ENCODE peak calls at places on chromosome 11, in ten cellular contexts. One of them, this sample, is unnamed.
A peak's percentile ranks its signal among the peaks of the same experiment; 100 is the strongest.

GRCh38 chr11:62579252-62579651 is 5.6 kb upstream of the EEF1G start:
- DNase-seq in fibroblast of mammary gland: no peak
- DNase-seq in GM12865: no peak
- DNase-seq in effector memory CD4-positive, alpha-beta T cell: no peak
- DNase-seq in mesenchymal stem cell: no peak
- DNase-seq in epithelial cell of proximal tubule: no peak
- DNase-seq in GM12878: no peak
- DNase-seq in HCT116: no peak
- DNase-seq in SK-N-SH: no peak
- DNase-seq in breast epithelium: no peak
- DNase-seq in this sample: no peak

GRCh38 chr11:45885274-45885920 is at the start of gene MAPK8IP1:
- DNase-seq in fibroblast of mammary gland: peak; percentile 19
- DNase-seq in GM12865: peak; percentile 53
- DNase-seq in effector memory CD4-positive, alpha-beta T cell: peak; percentile 33
- DNase-seq in mesenchymal stem cell: peak; percentile 35
- DNase-seq in epithelial cell of proximal tubule: no peak
- DNase-seq in GM12878: no peak
- DNase-seq in HCT116: no peak
- DNase-seq in SK-N-SH: peak; percentile 97
- DNase-seq in breast epithelium: no peak
- DNase-seq in this sample: peak; percentile 17

GRCh38 chr11:926341-926916 is 759 bp downstream of the AP2A2 start:
- DNase-seq in fibroblast of mammary gland: peak; percentile 72
- DNase-seq in GM12865: no peak
- DNase-seq in effector memory CD4-positive, alpha-beta T cell: no peak
- DNase-seq in mesenchymal stem cell: peak; percentile 85
- DNase-seq in epithelial cell of proximal tubule: no peak
- DNase-seq in GM12878: no peak
- DNase-seq in HCT116: peak; percentile 10
- DNase-seq in SK-N-SH: peak; percentile 89
- DNase-seq in breast epithelium: no peak
- DNase-seq in this sample: peak; percentile 63

GRCh38 chr11:130651266-130651855 is 202.9 kb downstream of the ADAMTS15 start:
- DNase-seq in fibroblast of mammary gland: no peak
- DNase-seq in GM12865: no peak
- DNase-seq in effector memory CD4-positive, alpha-beta T cell: no peak
- DNase-seq in mesenchymal stem cell: no peak
- DNase-seq in epithelial cell of proximal tubule: no peak
- DNase-seq in GM12878: no peak
- DNase-seq in HCT116: no peak
- DNase-seq in SK-N-SH: no peak
- DNase-seq in breast epithelium: no peak
- DNase-seq in this sample: no peak

GRCh38 chr11:127182586-127183203 is 182.1 kb upstream of the KIRREL3 start:
- DNase-seq in fibroblast of mammary gland: no peak
- DNase-seq in GM12865: no peak
- DNase-seq in effector memory CD4-positive, alpha-beta T cell: no peak
- DNase-seq in mesenchymal stem cell: no peak
- DNase-seq in epithelial cell of proximal tubule: no peak
- DNase-seq in GM12878: no peak
- DNase-seq in HCT116: no peak
- DNase-seq in SK-N-SH: peak; percentile 41
- DNase-seq in breast epithelium: no peak
- DNase-seq in this sample: no peak

GRCh38 chr11:11769362-11769761 is 72.4 kb upstream of the USP47 start:
- DNase-seq in fibroblast of mammary gland: no peak
- DNase-seq in GM12865: no peak
- DNase-seq in effector memory CD4-positive, alpha-beta T cell: no peak
- DNase-seq in mesenchymal stem cell: no peak
- DNase-seq in epithelial cell of proximal tubule: no peak
- DNase-seq in GM12878: no peak
- DNase-seq in HCT116: no peak
- DNase-seq in SK-N-SH: no peak
- DNase-seq in breast epithelium: no peak
- DNase-seq in this sample: no peak

GRCh38 chr11:121578216-121579063 is 125.7 kb upstream of the SORL1-AS1 start:
- DNase-seq in fibroblast of mammary gland: peak; percentile 73
- DNase-seq in GM12865: no peak
- DNase-seq in effector memory CD4-positive, alpha-beta T cell: no peak
- DNase-seq in mesenchymal stem cell: peak; percentile 50
- DNase-seq in epithelial cell of proximal tubule: no peak
- DNase-seq in GM12878: no peak
- DNase-seq in HCT116: no peak
- DNase-seq in SK-N-SH: no peak
- DNase-seq in breast epithelium: no peak
- DNase-seq in this sample: peak; percentile 35

GRCh38 chr11:104649002-104649401 is 249.3 kb downstream of the CASP12 start:
- DNase-seq in fibroblast of mammary gland: no peak
- DNase-seq in GM12865: no peak
- DNase-seq in effector memory CD4-positive, alpha-beta T cell: no peak
- DNase-seq in mesenchymal stem cell: no peak
- DNase-seq in epithelial cell of proximal tubule: no peak
- DNase-seq in GM12878: no peak
- DNase-seq in HCT116: no peak
- DNase-seq in SK-N-SH: no peak
- DNase-seq in breast epithelium: no peak
- DNase-seq in this sample: no peak

GRCh38 chr11:44955019-44955738 is 4.5 kb upstream of the TP53I11 start:
- DNase-seq in fibroblast of mammary gland: peak; percentile 85
- DNase-seq in GM12865: no peak
- DNase-seq in effector memory CD4-positive, alpha-beta T cell: no peak
- DNase-seq in mesenchymal stem cell: peak; percentile 93
- DNase-seq in epithelial cell of proximal tubule: no peak
- DNase-seq in GM12878: no peak
- DNase-seq in HCT116: no peak
- DNase-seq in SK-N-SH: no peak
- DNase-seq in breast epithelium: no peak
- DNase-seq in this sample: peak; percentile 82

GRCh38 chr11:61777234-61778090 is 14.9 kb downstream of the TMEM258 start:
- DNase-seq in fibroblast of mammary gland: no peak
- DNase-seq in GM12865: no peak
- DNase-seq in effector memory CD4-positive, alpha-beta T cell: peak; percentile 41
- DNase-seq in mesenchymal stem cell: no peak
- DNase-seq in epithelial cell of proximal tubule: no peak
- DNase-seq in GM12878: no peak
- DNase-seq in HCT116: no peak
- DNase-seq in SK-N-SH: peak; percentile 60
- DNase-seq in breast epithelium: peak; percentile 65
- DNase-seq in this sample: no peak

GRCh38 chr11:78587446-78587845 is 12.8 kb upstream of the NARS2 start:
- DNase-seq in fibroblast of mammary gland: no peak
- DNase-seq in GM12865: no peak
- DNase-seq in effector memory CD4-positive, alpha-beta T cell: no peak
- DNase-seq in mesenchymal stem cell: no peak
- DNase-seq in epithelial cell of proximal tubule: no peak
- DNase-seq in GM12878: no peak
- DNase-seq in HCT116: no peak
- DNase-seq in SK-N-SH: no peak
- DNase-seq in breast epithelium: no peak
- DNase-seq in this sample: no peak

GRCh38 chr11:44972746-44973435 is 22.2 kb upstream of the TP53I11 start:
- DNase-seq in fibroblast of mammary gland: no peak
- DNase-seq in GM12865: no peak
- DNase-seq in effector memory CD4-positive, alpha-beta T cell: no peak
- DNase-seq in mesenchymal stem cell: no peak
- DNase-seq in epithelial cell of proximal tubule: no peak
- DNase-seq in GM12878: no peak
- DNase-seq in HCT116: no peak
- DNase-seq in SK-N-SH: no peak
- DNase-seq in breast epithelium: no peak
- DNase-seq in this sample: peak; percentile 47

GRCh38 chr11:73907191-73907590 is 30.4 kb downstream of the PAAF1 start:
- DNase-seq in fibroblast of mammary gland: peak; percentile 64
- DNase-seq in GM12865: peak; percentile 1
- DNase-seq in effector memory CD4-positive, alpha-beta T cell: peak; percentile 8
- DNase-seq in mesenchymal stem cell: peak; percentile 20
- DNase-seq in epithelial cell of proximal tubule: peak; percentile 18
- DNase-seq in GM12878: no peak
- DNase-seq in HCT116: peak; percentile 7
- DNase-seq in SK-N-SH: no peak
- DNase-seq in breast epithelium: no peak
- DNase-seq in this sample: peak; percentile 54

GRCh38 chr11:120318906-120319305 is 6.2 kb upstream of the TLCD5 start:
- DNase-seq in fibroblast of mammary gland: no peak
- DNase-seq in GM12865: no peak
- DNase-seq in effector memory CD4-positive, alpha-beta T cell: no peak
- DNase-seq in mesenchymal stem cell: no peak
- DNase-seq in epithelial cell of proximal tubule: no peak
- DNase-seq in GM12878: no peak
- DNase-seq in HCT116: no peak
- DNase-seq in SK-N-SH: no peak
- DNase-seq in breast epithelium: no peak
- DNase-seq in this sample: no peak

GRCh38 chr11:120314861-120315260 is 10.2 kb upstream of the TLCD5 start:
- DNase-seq in fibroblast of mammary gland: no peak
- DNase-seq in GM12865: no peak
- DNase-seq in effector memory CD4-positive, alpha-beta T cell: no peak
- DNase-seq in mesenchymal stem cell: no peak
- DNase-seq in epithelial cell of proximal tubule: no peak
- DNase-seq in GM12878: no peak
- DNase-seq in HCT116: no peak
- DNase-seq in SK-N-SH: no peak
- DNase-seq in breast epithelium: no peak
- DNase-seq in this sample: no peak

GRCh38 chr11:120317689-120318195 is 7.4 kb upstream of the TLCD5 start:
- DNase-seq in fibroblast of mammary gland: no peak
- DNase-seq in GM12865: no peak
- DNase-seq in effector memory CD4-positive, alpha-beta T cell: no peak
- DNase-seq in mesenchymal stem cell: no peak
- DNase-seq in epithelial cell of proximal tubule: no peak
- DNase-seq in GM12878: no peak
- DNase-seq in HCT116: no peak
- DNase-seq in SK-N-SH: no peak
- DNase-seq in breast epithelium: no peak
- DNase-seq in this sample: no peak

DNA sequence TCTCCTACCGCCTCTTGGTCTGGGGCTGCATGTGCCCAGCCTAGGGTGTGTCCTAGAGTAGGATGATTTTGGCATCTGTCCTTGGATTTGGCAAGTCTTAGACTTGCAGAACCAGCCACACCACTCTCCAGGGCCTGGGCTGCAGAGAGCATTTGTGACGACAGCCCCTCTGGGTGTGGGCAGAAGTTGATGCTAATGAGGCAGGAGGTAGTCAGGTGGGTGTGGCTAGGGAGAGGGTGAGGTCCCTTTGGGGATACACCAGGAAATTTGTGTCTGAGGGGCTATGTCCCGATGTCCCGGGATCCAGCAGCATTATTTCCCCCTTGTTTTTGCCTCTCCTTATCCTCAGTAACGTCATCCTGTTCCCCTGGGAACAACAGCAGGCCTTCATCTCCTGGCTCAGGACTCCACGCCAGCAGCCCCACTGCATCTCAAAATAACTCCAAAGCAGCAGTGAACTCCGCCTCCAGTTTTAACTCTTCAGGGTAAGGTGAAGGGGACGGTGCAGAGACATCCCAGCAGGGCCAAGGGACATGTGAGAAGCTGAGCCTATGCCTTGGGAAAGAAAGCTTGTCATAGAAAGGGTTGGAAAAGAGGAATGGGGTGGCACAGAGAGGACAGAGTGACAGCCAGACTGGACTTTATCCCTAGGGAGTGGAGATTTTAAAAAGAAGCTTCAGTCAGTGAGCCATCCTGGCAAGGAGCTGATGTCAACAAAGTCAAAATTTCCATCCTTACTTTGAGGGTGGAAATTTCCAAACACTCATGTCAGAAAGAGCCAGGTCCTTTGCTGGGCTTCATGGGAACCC is 8.0 kb upstream of the TLCD5 start:
- DNase-seq in fibroblast of mammary gland: peak; percentile 74
- DNase-seq in GM12865: no peak
- DNase-seq in effector memory CD4-positive, alpha-beta T cell: no peak
- DNase-seq in mesenchymal stem cell: peak; percentile 56
- DNase-seq in epithelial cell of proximal tubule: no peak
- DNase-seq in GM12878: no peak
- DNase-seq in HCT116: no peak
- DNase-seq in SK-N-SH: no peak
- DNase-seq in breast epithelium: peak; percentile 90
- DNase-seq in this sample: peak; percentile 47
- H3K4me3 ChIP-seq in fibroblast of mammary gland: no peak overlapping the region
- H3K4me3 ChIP-seq in GM12865: no peak overlapping the region
- H3K4me3 ChIP-seq in effector memory CD4-positive, alpha-beta T cell: no peak overlapping the region
- H3K4me3 ChIP-seq in mesenchymal stem cell: peak overlapping the region; percentile 53
- H3K4me3 ChIP-seq in epithelial cell of proximal tubule: no peak overlapping the region
- H3K4me3 ChIP-seq in GM12878: no peak overlapping the region
- H3K4me3 ChIP-seq in HCT116: no peak overlapping the region
- H3K4me3 ChIP-seq in SK-N-SH: no peak overlapping the region
- H3K4me3 ChIP-seq in breast epithelium: peak overlapping the region; percentile 46
- H3K4me3 ChIP-seq in this sample: no peak overlapping the region

GRCh38 chr11:67673902-67674301 is 521 bp downstream of the ALDH3B2 start:
- DNase-seq in fibroblast of mammary gland: no peak
- DNase-seq in GM12865: no peak
- DNase-seq in effector memory CD4-positive, alpha-beta T cell: no peak
- DNase-seq in mesenchymal stem cell: no peak
- DNase-seq in epithelial cell of proximal tubule: no peak
- DNase-seq in GM12878: no peak
- DNase-seq in HCT116: no peak
- DNase-seq in SK-N-SH: no peak
- DNase-seq in breast epithelium: no peak
- DNase-seq in this sample: no peak
- H3K4me3 ChIP-seq in fibroblast of mammary gland: no peak overlapping the region
- H3K4me3 ChIP-seq in GM12865: no peak overlapping the region
- H3K4me3 ChIP-seq in effector memory CD4-positive, alpha-beta T cell: no peak overlapping the region
- H3K4me3 ChIP-seq in mesenchymal stem cell: no peak overlapping the region
- H3K4me3 ChIP-seq in epithelial cell of proximal tubule: no peak overlapping the region
- H3K4me3 ChIP-seq in GM12878: no peak overlapping the region
- H3K4me3 ChIP-seq in HCT116: no peak overlapping the region
- H3K4me3 ChIP-seq in SK-N-SH: no peak overlapping the region
- H3K4me3 ChIP-seq in breast epithelium: peak overlapping the region; percentile 55
- H3K4me3 ChIP-seq in this sample: no peak overlapping the region

DNA sequence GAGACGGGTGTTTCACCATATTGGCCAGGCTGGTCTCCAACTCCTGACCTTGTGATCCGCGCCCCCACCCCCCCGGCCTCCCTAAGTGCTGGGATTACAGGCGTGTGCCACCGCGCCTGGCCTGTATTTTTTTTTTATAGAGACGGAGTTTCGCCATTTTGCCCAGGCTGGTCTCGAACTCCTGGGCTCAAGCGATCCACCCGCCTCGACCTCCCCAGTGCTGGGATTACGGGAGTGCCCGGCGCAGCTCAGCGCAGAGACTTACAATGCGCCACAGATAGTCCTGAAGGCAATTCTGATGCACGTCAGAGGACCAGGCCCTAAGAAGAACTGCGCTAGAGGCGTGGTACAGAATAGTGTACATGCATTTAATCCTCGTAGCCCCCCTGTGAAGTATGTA is 587 bp upstream of the VPS51 start:
- DNase-seq in fibroblast of mammary gland: no peak
- DNase-seq in GM12865: no peak
- DNase-seq in effector memory CD4-positive, alpha-beta T cell: no peak
- DNase-seq in mesenchymal stem cell: no peak
- DNase-seq in epithelial cell of proximal tubule: no peak
- DNase-seq in GM12878: no peak
- DNase-seq in HCT116: no peak
- DNase-seq in SK-N-SH: no peak
- DNase-seq in breast epithelium: no peak
- DNase-seq in this sample: no peak
- H3K4me3 ChIP-seq in fibroblast of mammary gland: peak overlapping the region; percentile 71
- H3K4me3 ChIP-seq in GM12865: peak overlapping the region; percentile 76
- H3K4me3 ChIP-seq in effector memory CD4-positive, alpha-beta T cell: no peak overlapping the region
- H3K4me3 ChIP-seq in mesenchymal stem cell: peak overlapping the region; percentile 86
- H3K4me3 ChIP-seq in epithelial cell of proximal tubule: peak overlapping the region; percentile 81
- H3K4me3 ChIP-seq in GM12878: no peak overlapping the region
- H3K4me3 ChIP-seq in HCT116: peak overlapping the region; percentile 78
- H3K4me3 ChIP-seq in SK-N-SH: peak overlapping the region; percentile 77
- H3K4me3 ChIP-seq in breast epithelium: peak overlapping the region; percentile 91
- H3K4me3 ChIP-seq in this sample: peak overlapping the region; percentile 75

GRCh38 chr11:93663021-93663420 is 1.5 kb downstream of the CEP295 start:
- DNase-seq in fibroblast of mammary gland: no peak
- DNase-seq in GM12865: no peak
- DNase-seq in effector memory CD4-positive, alpha-beta T cell: no peak
- DNase-seq in mesenchymal stem cell: no peak
- DNase-seq in epithelial cell of proximal tubule: no peak
- DNase-seq in GM12878: no peak
- DNase-seq in HCT116: no peak
- DNase-seq in SK-N-SH: no peak
- DNase-seq in breast epithelium: no peak
- DNase-seq in this sample: no peak
- H3K4me3 ChIP-seq in fibroblast of mammary gland: no peak overlapping the region
- H3K4me3 ChIP-seq in GM12865: peak overlapping the region; percentile 82
- H3K4me3 ChIP-seq in effector memory CD4-positive, alpha-beta T cell: no peak overlapping the region
- H3K4me3 ChIP-seq in mesenchymal stem cell: peak overlapping the region; percentile 92
- H3K4me3 ChIP-seq in epithelial cell of proximal tubule: peak overlapping the region; percentile 99
- H3K4me3 ChIP-seq in GM12878: peak overlapping the region; percentile 57
- H3K4me3 ChIP-seq in HCT116: peak overlapping the region; percentile 84
- H3K4me3 ChIP-seq in SK-N-SH: peak overlapping the region; percentile 4
- H3K4me3 ChIP-seq in breast epithelium: no peak overlapping the region
- H3K4me3 ChIP-seq in this sample: no peak overlapping the region